ENCODE peak calls at places on chromosome 17, in four cellular contexts. One of them, this sample, is unnamed. For H3K4me1, the result is how much of the 10 kb centered on the place peaks cover.

GRCh38 chr17:80362428-80363119 is 52.4 kb upstream of the ENDOV start:
- DNase-seq in HepG2: no peak
- DNase-seq in GM12878: no peak
- DNase-seq in H1: no peak
- DNase-seq in this sample: no peak

GRCh38 chr17:40450175-40450574 is 6.9 kb downstream of the IGFBP4 start:
- DNase-seq in GM12878: no peak
- DNase-seq in HepG2: peak
- DNase-seq in H1: peak
- DNase-seq in this sample: no peak

GRCh38 chr17:16258916-16259315 is 41.9 kb downstream of the PIGL start:
- DNase-seq in HepG2: no peak
- DNase-seq in H1: no peak
- DNase-seq in GM12878: no peak
- DNase-seq in this sample: no peak

GRCh38 chr17:39979865-39980401 is 674 bp upstream of the PSMD3 start:
- DNase-seq in HepG2: peak
- DNase-seq in GM12878: no peak
- DNase-seq in H1: no peak
- DNase-seq in this sample: no peak

GRCh38 chr17:49388692-49389513 is 25.8 kb downstream of the PHB1 start:
- DNase-seq in HepG2: no peak
- DNase-seq in GM12878: no peak
- DNase-seq in H1: no peak
- DNase-seq in this sample: no peak

GRCh38 chr17:32142857-32143524 is 689 bp downstream of the RHOT1 start:
- DNase-seq in GM12878: no peak
- DNase-seq in H1: no peak
- DNase-seq in HepG2: peak
- DNase-seq in this sample: no peak

GRCh38 chr17:81821147-81821546 is 11.9 kb downstream of the MCRIP1 start:
- DNase-seq in H1: no peak
- DNase-seq in HepG2: no peak
- DNase-seq in GM12878: no peak
- DNase-seq in this sample: no peak

GRCh38 chr17:29140051-29140582 is 40.1 kb downstream of the MYO18A start:
- DNase-seq in H1: no peak
- DNase-seq in GM12878: no peak
- DNase-seq in HepG2: no peak
- DNase-seq in this sample: no peak

GRCh38 chr17:42347198-42347597 is 41.0 kb downstream of the STAT3 start:
- DNase-seq in H1: no peak
- DNase-seq in GM12878: no peak
- DNase-seq in HepG2: no peak
- DNase-seq in this sample: no peak

GRCh38 chr17:37608369-37609169 is 649 bp downstream of the SYNRG start:
- DNase-seq in H1: peak
- DNase-seq in GM12878: no peak
- DNase-seq in HepG2: peak
- DNase-seq in this sample: peak
- TF ChIP-seq ZNF274 in H1: no peak
- TF ChIP-seq ZNF274 in GM12878: no peak
- TF ChIP-seq ZNF274 in HepG2: no peak
- TF ChIP-seq ZNF274 in this sample: no peak

DNA sequence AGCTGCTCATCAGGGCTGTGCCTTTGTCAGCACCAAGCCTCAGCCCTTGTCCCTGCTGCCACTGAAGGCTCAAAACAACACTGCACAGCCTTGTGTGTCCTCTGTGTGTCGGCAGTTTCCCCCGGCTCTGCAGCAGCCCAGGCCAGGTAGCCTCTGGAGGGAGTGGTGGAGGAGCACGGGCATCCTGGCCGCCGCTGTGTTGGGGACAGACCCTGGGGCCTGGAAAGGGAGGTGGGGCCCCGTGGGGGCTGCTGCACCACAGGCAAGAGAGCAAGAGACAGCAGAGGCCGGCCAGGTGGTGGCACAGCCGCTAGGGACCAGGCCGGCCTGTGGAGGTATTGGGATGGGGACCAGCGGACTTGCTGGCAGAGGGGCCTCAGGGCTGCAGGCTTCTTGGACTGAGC is 96.9 kb upstream of the ZNF750 start:
- DNase-seq in H1: no peak
- DNase-seq in GM12878: no peak
- DNase-seq in HepG2: no peak
- DNase-seq in this sample: no peak
- H3K4me1 ChIP-seq in H1: under half
- H3K4me1 ChIP-seq in GM12878: under half
- H3K4me1 ChIP-seq in HepG2: under half
- H3K4me1 ChIP-seq in this sample: under half

GRCh38 chr17:62892069-62892675 is 73.9 kb upstream of the TANC2 start:
- DNase-seq in HepG2: no peak
- DNase-seq in H1: no peak
- DNase-seq in GM12878: no peak
- DNase-seq in this sample: no peak
- TF ChIP-seq SUZ12 in HepG2: no peak
- TF ChIP-seq SUZ12 in H1: no peak
- TF ChIP-seq SUZ12 in GM12878: no peak
- TF ChIP-seq SUZ12 in this sample: no peak

DNA sequence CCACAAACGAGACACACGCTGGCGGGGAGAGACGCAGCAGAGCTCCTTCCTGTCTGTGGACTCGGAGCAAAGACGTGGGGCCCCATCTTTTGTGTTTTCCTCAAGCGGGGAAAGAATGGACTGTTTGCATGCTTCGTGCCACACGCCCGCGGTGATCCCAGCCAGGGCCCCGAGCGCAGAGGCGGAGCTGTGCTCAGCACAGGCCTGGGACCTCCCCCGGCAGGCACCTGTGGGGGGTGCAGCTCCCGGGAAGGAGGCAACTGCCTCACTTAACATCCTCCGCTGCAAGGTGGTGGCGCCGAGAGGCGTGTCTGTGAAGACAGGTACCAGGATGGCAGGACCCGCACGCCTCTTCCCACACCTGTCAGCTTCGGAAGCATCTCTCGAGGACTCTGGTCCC is 19.2 kb downstream of the TRARG1 start:
- DNase-seq in GM12878: no peak
- DNase-seq in HepG2: no peak
- DNase-seq in H1: peak
- DNase-seq in this sample: no peak
- TF ChIP-seq ZNF274 in GM12878: no peak
- TF ChIP-seq ZNF274 in HepG2: no peak
- TF ChIP-seq ZNF274 in H1: no peak
- TF ChIP-seq ZNF274 in this sample: no peak

GRCh38 chr17:58086953-58087352 is 3.7 kb downstream of the DYNLL2 start:
- DNase-seq in GM12878: no peak
- DNase-seq in HepG2: no peak
- DNase-seq in H1: no peak
- DNase-seq in this sample: no peak
- H3K4me1 ChIP-seq in GM12878: under half
- H3K4me1 ChIP-seq in HepG2: half or more
- H3K4me1 ChIP-seq in H1: under half
- H3K4me1 ChIP-seq in this sample: under half

GRCh38 chr17:17681744-17682292 is 560 bp downstream of the RAI1 start:
- DNase-seq in H1: no peak
- DNase-seq in HepG2: no peak
- DNase-seq in GM12878: no peak
- DNase-seq in this sample: no peak

GRCh38 chr17:17682737-17683675 is 1.7 kb downstream of the RAI1 start:
- DNase-seq in HepG2: no peak
- DNase-seq in H1: no peak
- DNase-seq in GM12878: no peak
- DNase-seq in this sample: no peak

GRCh38 chr17:17683710-17684365 is 2.6 kb downstream of the RAI1 start:
- DNase-seq in HepG2: no peak
- DNase-seq in GM12878: no peak
- DNase-seq in H1: no peak
- DNase-seq in this sample: no peak

GRCh38 chr17:17681187-17681743 is at the start of gene RAI1:
- DNase-seq in HepG2: peak
- DNase-seq in H1: no peak
- DNase-seq in GM12878: no peak
- DNase-seq in this sample: no peak

DNA sequence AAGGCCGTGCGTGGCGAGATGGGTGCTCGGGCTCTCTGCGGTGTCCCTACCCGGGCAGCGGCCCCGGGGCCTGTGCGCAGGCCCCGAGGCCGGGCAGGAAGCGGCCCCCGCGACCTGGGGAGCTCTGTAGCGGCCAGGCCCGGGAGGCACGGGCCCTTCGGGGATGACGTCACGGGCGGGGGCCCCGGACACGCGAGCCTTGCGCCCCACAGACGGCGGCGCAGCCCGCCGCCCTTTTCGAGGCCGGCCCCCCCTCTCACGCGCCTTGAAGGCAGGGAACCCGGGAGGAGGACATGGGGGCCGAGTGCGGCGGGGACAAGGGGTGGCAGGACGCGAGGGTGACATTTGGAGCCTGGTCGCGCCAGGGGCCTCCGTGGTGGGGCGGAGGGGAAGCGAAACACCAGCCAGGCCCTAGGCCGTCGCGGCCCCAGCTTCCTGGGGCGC is 1.1 kb downstream of the RAI1 start:
- DNase-seq in H1: no peak
- DNase-seq in HepG2: no peak
- DNase-seq in GM12878: no peak
- DNase-seq in this sample: no peak
- TF ChIP-seq SUZ12 in H1: peak
- TF ChIP-seq SUZ12 in HepG2: no peak
- TF ChIP-seq SUZ12 in GM12878: no peak
- TF ChIP-seq SUZ12 in this sample: no peak

DNA sequence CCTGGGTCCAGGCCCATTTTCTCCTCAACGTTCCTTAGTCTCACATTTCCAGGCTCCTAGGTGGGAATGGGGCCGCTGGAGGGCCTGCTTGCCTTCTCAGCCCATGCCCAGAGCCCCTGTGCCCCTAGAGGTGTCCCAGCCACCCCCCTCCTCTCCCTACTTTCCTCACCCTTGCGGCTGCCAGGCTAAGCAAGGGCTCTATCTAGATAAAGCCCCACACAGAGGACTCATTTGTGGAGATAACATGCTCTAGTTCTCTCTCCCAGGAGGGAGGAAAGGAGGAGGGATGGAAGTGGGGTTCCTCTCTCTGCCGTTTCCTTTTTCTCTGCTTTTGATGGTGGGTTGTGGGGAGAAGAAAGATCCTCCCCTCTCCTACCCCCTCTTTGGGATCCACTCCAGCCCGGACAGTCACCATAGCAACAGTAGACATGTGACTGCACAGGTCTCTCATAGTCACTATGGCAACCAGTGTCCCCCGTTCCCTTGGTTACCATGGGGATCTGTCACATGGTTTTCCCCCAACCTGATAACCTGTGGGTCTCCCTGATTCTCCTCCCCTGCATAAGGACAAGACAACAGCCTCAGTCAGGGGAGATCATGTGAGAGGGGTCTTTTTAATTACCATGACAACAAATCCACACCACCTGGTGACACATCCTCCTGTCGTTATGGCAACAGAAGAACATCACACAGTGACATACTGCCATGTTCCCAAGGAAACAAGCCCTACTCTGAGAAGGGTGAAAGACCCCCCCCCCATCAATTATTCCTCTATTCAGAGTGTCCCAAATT is 5.2 kb downstream of the CACNA1G start:
- DNase-seq in H1: no peak
- DNase-seq in HepG2: no peak
- DNase-seq in GM12878: no peak
- DNase-seq in this sample: peak
- TF ChIP-seq ZNF274 in H1: no peak
- TF ChIP-seq ZNF274 in HepG2: no peak
- TF ChIP-seq ZNF274 in GM12878: no peak
- TF ChIP-seq ZNF274 in this sample: no peak

GRCh38 chr17:77439382-77440013 is 298.7 kb downstream of the SEC14L1 start:
- DNase-seq in H1: no peak
- DNase-seq in HepG2: no peak
- DNase-seq in GM12878: no peak
- DNase-seq in this sample: no peak
- H3K4me1 ChIP-seq in H1: under half
- H3K4me1 ChIP-seq in HepG2: under half
- H3K4me1 ChIP-seq in GM12878: half or more
- H3K4me1 ChIP-seq in this sample: half or more

GRCh38 chr17:20170085-20170484 is 160.9 kb downstream of the SPECC1 start:
- DNase-seq in GM12878: no peak
- DNase-seq in H1: no peak
- DNase-seq in HepG2: no peak
- DNase-seq in this sample: no peak

GRCh38 chr17:20173091-20173490 is 163.9 kb downstream of the SPECC1 start:
- DNase-seq in GM12878: no peak
- DNase-seq in HepG2: peak
- DNase-seq in H1: no peak
- DNase-seq in this sample: no peak

GRCh38 chr17:20174588-20175265 is 165.6 kb downstream of the SPECC1 start:
- DNase-seq in GM12878: no peak
- DNase-seq in H1: no peak
- DNase-seq in HepG2: no peak
- DNase-seq in this sample: no peak

GRCh38 chr17:20172378-20172775 is 163.2 kb downstream of the SPECC1 start:
- DNase-seq in HepG2: no peak
- DNase-seq in GM12878: no peak
- DNase-seq in H1: no peak
- DNase-seq in this sample: no peak

DNA sequence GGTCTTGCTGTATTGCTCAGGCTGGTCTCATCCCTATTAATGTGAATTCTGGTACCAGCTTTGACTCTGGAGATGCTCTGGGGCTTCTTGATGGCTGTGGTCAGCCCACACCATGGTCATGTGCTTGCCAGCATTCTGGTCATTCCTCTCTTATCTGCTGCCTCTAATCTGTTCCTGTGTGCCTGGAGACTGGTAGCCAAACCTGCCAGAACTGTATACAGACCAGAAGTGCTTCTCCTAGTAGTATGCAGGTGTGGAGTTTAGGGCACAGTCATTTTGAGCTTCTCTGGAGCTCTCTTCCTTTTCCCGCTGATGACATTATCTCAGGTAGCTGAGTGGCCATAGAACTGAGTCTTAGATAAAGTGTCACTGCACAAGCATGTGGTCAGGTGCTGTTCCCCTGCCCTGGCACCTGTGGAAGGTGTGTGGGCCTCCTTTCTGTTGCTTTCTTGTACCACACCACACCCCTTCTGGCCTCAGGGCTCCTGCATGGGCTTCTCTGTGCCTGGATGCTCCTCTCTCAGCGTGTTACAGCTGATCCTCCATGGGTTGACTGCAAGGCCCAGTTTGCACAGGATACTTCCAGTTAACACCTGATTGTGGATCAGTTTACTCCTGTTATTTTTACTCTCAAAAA is 162.7 kb downstream of the SPECC1 start:
- DNase-seq in HepG2: peak
- DNase-seq in GM12878: no peak
- DNase-seq in H1: no peak
- DNase-seq in this sample: no peak
- TF ChIP-seq SUZ12 in HepG2: no peak
- TF ChIP-seq SUZ12 in GM12878: no peak
- TF ChIP-seq SUZ12 in H1: no peak
- TF ChIP-seq SUZ12 in this sample: no peak

This sample was measured in NT2/D1.